ENCODE peak calls at places on chromosomes 13 and 19, in four cellular contexts. One of them, this sample, is unnamed.

GRCh38 chr19:28313633-28314032 is 899.3 kb downstream of the UQCRFS1 start:
- DNase-seq in GM13976: no peak
- DNase-seq in activated T-helper 9 cell treated with anti-CD3 and anti-CD28 coated beads, Interleukin-2, amount 50 U/mL, for 16 hours: no peak
- DNase-seq in anterior cingulate cortex: no peak
- DNase-seq in this sample: no peak

GRCh38 chr13:110680852-110681251 is 25.1 kb downstream of the CARS2 start:
- DNase-seq in GM13976: peak
- DNase-seq in activated T-helper 9 cell treated with anti-CD3 and anti-CD28 coated beads, Interleukin-2, amount 50 U/mL, for 16 hours: no peak
- DNase-seq in anterior cingulate cortex: no peak
- DNase-seq in this sample: no peak

GRCh38 chr13:66689037-66689619 is 541.0 kb downstream of the PCDH9 start:
- DNase-seq in GM13976: no peak
- DNase-seq in activated T-helper 9 cell treated with anti-CD3 and anti-CD28 coated beads, Interleukin-2, amount 50 U/mL, for 16 hours: no peak
- DNase-seq in anterior cingulate cortex: no peak
- DNase-seq in this sample: no peak

GRCh38 chr13:110421061-110421460 is 114.0 kb downstream of the COL4A2 start:
- DNase-seq in GM13976: no peak
- DNase-seq in activated T-helper 9 cell treated with anti-CD3 and anti-CD28 coated beads, Interleukin-2, amount 50 U/mL, for 16 hours: no peak
- DNase-seq in anterior cingulate cortex: no peak
- DNase-seq in this sample: no peak

GRCh38 chr19:35134601-35135091 is at the start of gene LGI4:
- DNase-seq in GM13976: no peak
- DNase-seq in activated T-helper 9 cell treated with anti-CD3 and anti-CD28 coated beads, Interleukin-2, amount 50 U/mL, for 16 hours: no peak
- DNase-seq in anterior cingulate cortex: peak
- DNase-seq in this sample: no peak

GRCh38 chr19:18951721-18952281 is 10.8 kb upstream of the HOMER3 start:
- DNase-seq in GM13976: peak
- DNase-seq in activated T-helper 9 cell treated with anti-CD3 and anti-CD28 coated beads, Interleukin-2, amount 50 U/mL, for 16 hours: no peak
- DNase-seq in anterior cingulate cortex: no peak
- DNase-seq in this sample: peak

GRCh38 chr13:71751074-71751473 is 115.9 kb downstream of the DACH1 start:
- DNase-seq in GM13976: no peak
- DNase-seq in activated T-helper 9 cell treated with anti-CD3 and anti-CD28 coated beads, Interleukin-2, amount 50 U/mL, for 16 hours: no peak
- DNase-seq in anterior cingulate cortex: no peak
- DNase-seq in this sample: no peak

GRCh38 chr19:58229255-58229639 is 533 bp downstream of the ZNF544 start:
- DNase-seq in GM13976: no peak
- DNase-seq in activated T-helper 9 cell treated with anti-CD3 and anti-CD28 coated beads, Interleukin-2, amount 50 U/mL, for 16 hours: no peak
- DNase-seq in anterior cingulate cortex: peak
- DNase-seq in this sample: peak

GRCh38 chr19:53870485-53870844 is 2.8 kb downstream of the MYADM start:
- DNase-seq in GM13976: no peak
- DNase-seq in activated T-helper 9 cell treated with anti-CD3 and anti-CD28 coated beads, Interleukin-2, amount 50 U/mL, for 16 hours: no peak
- DNase-seq in anterior cingulate cortex: no peak
- DNase-seq in this sample: no peak

GRCh38 chr13:54733639-54734038 is 1705.0 kb downstream of the OLFM4 start:
- DNase-seq in GM13976: no peak
- DNase-seq in activated T-helper 9 cell treated with anti-CD3 and anti-CD28 coated beads, Interleukin-2, amount 50 U/mL, for 16 hours: no peak
- DNase-seq in anterior cingulate cortex: no peak
- DNase-seq in this sample: no peak

GRCh38 chr13:109162248-109163051 is 533.0 kb downstream of the MYO16 start:
- DNase-seq in GM13976: peak
- DNase-seq in activated T-helper 9 cell treated with anti-CD3 and anti-CD28 coated beads, Interleukin-2, amount 50 U/mL, for 16 hours: no peak
- DNase-seq in anterior cingulate cortex: no peak
- DNase-seq in this sample: peak

GRCh38 chr19:16365300-16365996 is 40.8 kb downstream of the KLF2 start:
- DNase-seq in GM13976: no peak
- DNase-seq in activated T-helper 9 cell treated with anti-CD3 and anti-CD28 coated beads, Interleukin-2, amount 50 U/mL, for 16 hours: no peak
- DNase-seq in anterior cingulate cortex: no peak
- DNase-seq in this sample: no peak

GRCh38 chr13:78325585-78325984 is 277.8 kb downstream of the POU4F1 start:
- DNase-seq in GM13976: no peak
- DNase-seq in activated T-helper 9 cell treated with anti-CD3 and anti-CD28 coated beads, Interleukin-2, amount 50 U/mL, for 16 hours: no peak
- DNase-seq in anterior cingulate cortex: no peak
- DNase-seq in this sample: no peak

This sample was measured in bronchial epithelial cell.